ENCODE peak calls at places on chromosomes 3 and 15, in five cellular contexts. C, D, P, E and A are unnamed samples.

GRCh38 chr3:139430467-139430866 is 41.0 kb upstream of the COPB2 start:
- DNase-seq in D (no peak), P (no peak), E (no peak), C (no peak), A (no peak)

GRCh38 chr15:60913901-60914300 is 315.2 kb downstream of the RORA start:
- DNase-seq in P (no peak), D (no peak), C (no peak), E (no peak), A (no peak)

GRCh38 chr15:22884344-22884743 is 45.9 kb downstream of the NIPA2 start:
- DNase-seq in D (no peak), E (no peak), P (no peak), C (no peak), A (no peak)

GRCh38 chr3:109131276-109131675 is 5.2 kb upstream of the C3orf85 start:
- DNase-seq in P (no peak), D (no peak), E (no peak), C (no peak), A (no peak)

GRCh38 chr3:115072265-115073008 is 74.7 kb downstream of the ZBTB20 start:
- DNase-seq in C (no peak), P (no peak), E (no peak), D (no peak), A (no peak)

GRCh38 chr15:65512189-65512588 is 5.3 kb downstream of the DPP8 start:
- DNase-seq in P (no peak), C (no peak), E (no peak), D (no peak), A (no peak)

GRCh38 chr15:73722425-73722824 is 30.7 kb downstream of the INSYN1 start:
- DNase-seq in D (no peak), P (no peak), C (no peak), E (no peak), A (no peak)

GRCh38 chr3:188431040-188431439 is 277.1 kb downstream of the LPP start:
- DNase-seq in C (no peak), E (no peak), D (no peak), P (no peak), A (no peak)

GRCh38 chr3:42838571-42838970 is 29.3 kb downstream of the ACKR2 start:
- DNase-seq in E (no peak), P (no peak), C (no peak), D (no peak), A (no peak)

GRCh38 chr3:157063926-157064325 is 96.0 kb downstream of the CCNL1 start:
- DNase-seq in P (no peak), E (no peak), C (no peak), D (no peak), A (no peak)

GRCh38 chr3:168085491-168086119 is 10.1 kb downstream of the GOLIM4 start:
- DNase-seq in P (no peak), C (no peak), D (no peak), E (no peak), A (no peak)

GRCh38 chr3:152331018-152331541 is 62.4 kb downstream of the MBNL1 start:
- DNase-seq in E (no peak), D (no peak), C (no peak), P (peak; percentile 22), A (no peak)

GRCh38 chr3:109018828-109019227 is 65.1 kb upstream of the GUCA1C start:
- DNase-seq in C (no peak), P (no peak), D (no peak), E (no peak), A (no peak)

GRCh38 chr3:190811775-190812480 is 50.6 kb downstream of the GMNC start:
- DNase-seq in C (no peak), P (peak; percentile 6), E (peak; percentile 27), D (no peak), A (peak; percentile 21)

GRCh38 chr3:173650596-173650995 is 253.1 kb downstream of the NLGN1 start:
- DNase-seq in C (no peak), P (no peak), E (no peak), D (no peak), A (no peak)

GRCh38 chr3:52231502-52232278 is 6.2 kb upstream of the TLR9 start:
- DNase-seq in P (peak; percentile 40), C (peak; percentile 85), E (peak; percentile 45), D (peak; percentile 88), A (no peak)

GRCh38 chr3:52055537-52056351 is 627 bp downstream of the DUSP7 start:
- DNase-seq in C (peak; percentile 74), P (peak; percentile 23), E (no peak), D (peak; percentile 74), A (no peak)

GRCh38 chr15:31256385-31257265 is 70.0 kb upstream of the KLF13 start:
- DNase-seq in E (no peak), C (no peak), D (no peak), P (no peak), A (no peak)

GRCh38 chr3:15360786-15361493 is 28.6 kb upstream of the SH3BP5 start:
- DNase-seq in E (no peak), D (no peak), P (no peak), C (no peak), A (no peak)

GRCh38 chr3:34284959-34285358 is 486.5 kb downstream of the PDCD6IP start:
- DNase-seq in D (no peak), P (no peak), C (no peak), E (no peak), A (no peak)

GRCh38 chr3:141047168-141047567 is 4.0 kb upstream of the SPSB4 start:
- DNase-seq in D (no peak), C (no peak), P (no peak), E (no peak), A (no peak)

GRCh38 chr3:30289324-30289723 is 317.1 kb upstream of the TGFBR2 start:
- DNase-seq in C (no peak), P (no peak), E (no peak), D (no peak), A (no peak)

GRCh38 chr3:2099028-2099671 is 484 bp downstream of the CNTN4 start:
- DNase-seq in D (no peak), C (peak; percentile 51), E (no peak), P (no peak), A (no peak)

GRCh38 chr15:44810237-44810636 is 73.9 kb downstream of the TRIM69 start:
- DNase-seq in D (no peak), P (no peak), C (no peak), E (no peak), A (no peak)

GRCh38 chr3:194730369-194730768 is 44.7 kb downstream of the FAM43A start:
- DNase-seq in D (no peak), E (no peak), C (peak; percentile 58), P (no peak), A (no peak)

GRCh38 chr15:100291106-100291505 is 50.7 kb downstream of the ADAMTS17 start:
- DNase-seq in D (no peak), P (no peak), E (no peak), C (no peak), A (no peak)

GRCh38 chr3:129793947-129794318 is 99.6 kb downstream of the TMCC1 start:
- DNase-seq in E (no peak), C (no peak), P (no peak), D (peak; percentile 25), A (no peak)

GRCh38 chr3:48404440-48405342 is 25.2 kb downstream of the PLXNB1 start:
- DNase-seq in C (peak; percentile 22), E (no peak), P (no peak), D (no peak), A (no peak)

GRCh38 chr3:65170357-65171090 is 482.7 kb upstream of the ADAMTS9 start:
- DNase-seq in C (peak; percentile 54), E (peak; percentile 71), P (no peak), D (no peak), A (no peak)
- TF ChIP-seq CTCF in C (peak; percentile 36), E (peak; percentile 39), P (no peak), D (no peak), A (no peak)

GRCh38 chr3:196712514-196713413 is 587 bp downstream of the PIGX start:
- DNase-seq in D (no peak), P (peak; percentile 24), E (peak; percentile 72), C (peak; percentile 80), A (no peak)

GRCh38 chr3:196707566-196707965 is 4.5 kb downstream of the CEP19 start:
- DNase-seq in P (no peak), E (no peak), D (no peak), C (no peak), A (no peak)

GRCh38 chr3:196708467-196708866 is 3.6 kb downstream of the CEP19 start:
- DNase-seq in P (no peak), E (no peak), D (no peak), C (no peak), A (no peak)

GRCh38 chr3:196706313-196706712 is 5.7 kb downstream of the CEP19 start:
- DNase-seq in E (no peak), D (no peak), P (no peak), C (no peak), A (no peak)

DNA sequence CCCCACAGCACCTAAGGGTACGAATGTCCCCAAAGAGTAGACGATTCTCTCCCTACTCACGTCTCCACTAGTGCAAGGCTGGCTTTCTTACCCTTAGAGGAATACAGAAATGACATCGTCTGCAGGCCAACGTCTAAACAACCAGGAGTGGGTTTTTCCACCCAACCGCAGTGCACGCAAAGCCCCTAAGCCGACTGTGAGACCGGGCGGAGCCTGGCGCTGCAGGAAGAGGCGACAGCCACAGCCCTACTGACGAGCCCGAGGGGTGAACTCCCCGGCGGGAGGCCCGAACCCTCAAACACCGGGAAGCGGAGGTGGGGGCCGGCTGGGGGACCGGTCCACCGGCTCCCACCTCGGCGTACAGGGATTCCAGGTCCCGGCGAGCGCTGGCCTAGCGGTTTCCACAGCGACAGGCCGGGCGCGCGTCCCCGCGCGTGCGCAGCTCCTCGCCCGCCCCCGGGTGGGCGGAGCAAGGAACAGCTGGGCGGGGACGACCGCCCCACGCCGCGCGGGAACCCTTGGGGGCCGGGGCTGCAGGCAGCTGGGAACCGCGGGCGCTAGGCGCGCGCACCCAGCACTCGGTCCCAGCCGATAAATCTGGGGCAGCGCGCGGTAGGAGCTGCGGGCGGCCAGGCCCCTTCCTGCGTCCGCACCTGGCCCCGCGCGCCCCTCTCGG is at the start of the genes CEP19 and PIGX:
- DNase-seq in P (peak; percentile 74), E (peak; percentile 84), C (peak; percentile 89), D (peak; percentile 98), A (peak; percentile 74)
- TF ChIP-seq CTCF in P (no peak), E (peak; percentile 45), C (peak; percentile 8), D (no peak), A (no peak)

GRCh38 chr3:21436846-21437245 is 314.2 kb downstream of the ZNF385D start:
- DNase-seq in C (no peak), P (no peak), E (no peak), D (no peak), A (no peak)
- TF ChIP-seq CTCF in C (no peak), P (no peak), E (no peak), D (no peak), A (no peak)

GRCh38 chr15:35514759-35515158 is 31.2 kb downstream of the DPH6 start:
- DNase-seq in C (no peak), E (no peak), D (no peak), P (no peak), A (no peak)

GRCh38 chr15:35522061-35522460 is 23.9 kb downstream of the DPH6 start:
- DNase-seq in D (no peak), E (no peak), C (no peak), P (no peak), A (no peak)

DNA sequence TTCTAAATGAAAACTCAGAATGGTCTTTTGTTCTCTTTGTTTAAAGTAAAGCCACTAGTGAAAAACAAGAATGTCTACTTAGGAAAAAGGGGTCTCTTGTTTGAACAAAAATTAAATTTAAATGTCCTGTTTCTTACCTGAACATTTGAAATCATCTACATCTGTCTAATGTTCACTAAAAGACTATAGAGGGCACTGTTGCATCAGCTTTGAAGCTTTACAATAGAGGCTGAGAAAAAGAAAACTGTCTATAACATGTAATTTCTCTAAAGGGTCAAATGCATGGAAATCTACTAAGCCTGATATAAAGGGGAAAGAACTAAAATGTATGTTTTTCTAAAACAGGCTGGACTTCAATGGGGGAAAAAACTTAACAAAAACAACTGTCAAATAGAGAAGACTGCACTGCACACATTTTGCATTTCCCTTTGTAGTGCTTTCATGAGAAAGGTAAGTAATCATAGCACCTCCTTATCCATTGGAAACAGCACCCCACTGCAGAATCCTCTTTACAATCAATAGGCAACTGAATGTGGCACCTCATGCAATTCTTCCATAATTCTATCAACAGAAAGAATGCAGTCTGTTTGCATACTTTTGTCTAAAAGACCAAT is 26.3 kb downstream of the DPH6 start:
- DNase-seq in C (no peak), D (no peak), E (no peak), P (no peak), A (no peak)
- TF ChIP-seq CTCF in C (peak; percentile 57), D (peak; percentile 79), E (peak; percentile 47), P (peak; percentile 60), A (peak; percentile 47)